ENCODE peak calls at places on chromosomes 16 and 17, in five cellular contexts. One of them, this sample, is unnamed.

GRCh38 chr16:593406-593805 is 3.5 kb downstream of the RAB40C start:
- DNase-seq in IMR-90: no peak
- DNase-seq in GM10248: no peak
- DNase-seq in tibial artery: no peak
- DNase-seq in OCI-LY7: no peak
- DNase-seq in this sample: no peak

GRCh38 chr16:22007509-22008214 is at the start of gene MOSMO:
- DNase-seq in IMR-90: peak
- DNase-seq in GM10248: peak
- DNase-seq in tibial artery: peak
- DNase-seq in OCI-LY7: peak
- DNase-seq in this sample: no peak

GRCh38 chr16:47734987-47735594 is 274.0 kb downstream of the PHKB start:
- DNase-seq in IMR-90: no peak
- DNase-seq in GM10248: no peak
- DNase-seq in tibial artery: no peak
- DNase-seq in OCI-LY7: no peak
- DNase-seq in this sample: no peak

GRCh38 chr17:42438600-42439567 is 15.8 kb upstream of the CAVIN1 start:
- DNase-seq in IMR-90: no peak
- DNase-seq in GM10248: no peak
- DNase-seq in tibial artery: no peak
- DNase-seq in OCI-LY7: peak
- DNase-seq in this sample: no peak

GRCh38 chr16:28491970-28492474 is at the start of gene CLN3:
- DNase-seq in IMR-90: peak
- DNase-seq in GM10248: peak
- DNase-seq in tibial artery: peak
- DNase-seq in OCI-LY7: peak
- DNase-seq in this sample: peak

GRCh38 chr17:18322522-18322921 is 7.4 kb downstream of the SMCR8 start:
- DNase-seq in IMR-90: no peak
- DNase-seq in GM10248: no peak
- DNase-seq in tibial artery: no peak
- DNase-seq in OCI-LY7: no peak
- DNase-seq in this sample: no peak

GRCh38 chr17:6853764-6854442 is 22.4 kb upstream of the TEKT1 start:
- DNase-seq in IMR-90: no peak
- DNase-seq in GM10248: peak
- DNase-seq in tibial artery: no peak
- DNase-seq in OCI-LY7: peak
- DNase-seq in this sample: no peak

GRCh38 chr17:700504-701094 is 14.0 kb downstream of the VPS53 start:
- DNase-seq in IMR-90: peak
- DNase-seq in GM10248: peak
- DNase-seq in tibial artery: no peak
- DNase-seq in OCI-LY7: peak
- DNase-seq in this sample: no peak

GRCh38 chr17:1438593-1439083 is 17.4 kb downstream of the CRK start:
- DNase-seq in IMR-90: peak
- DNase-seq in GM10248: no peak
- DNase-seq in tibial artery: no peak
- DNase-seq in OCI-LY7: no peak
- DNase-seq in this sample: no peak

GRCh38 chr16:2156025-2156848 is 655 bp downstream of the TRAF7 start:
- DNase-seq in IMR-90: peak
- DNase-seq in GM10248: no peak
- DNase-seq in tibial artery: no peak
- DNase-seq in OCI-LY7: peak
- DNase-seq in this sample: no peak

GRCh38 chr17:42387663-42388380 is 420 bp downstream of the STAT3 start:
- DNase-seq in IMR-90: no peak
- DNase-seq in GM10248: no peak
- DNase-seq in tibial artery: peak
- DNase-seq in OCI-LY7: peak
- DNase-seq in this sample: no peak

GRCh38 chr17:62778990-62779681 is 29.0 kb downstream of the MARCHF10 start:
- DNase-seq in IMR-90: peak
- DNase-seq in GM10248: no peak
- DNase-seq in tibial artery: no peak
- DNase-seq in OCI-LY7: no peak
- DNase-seq in this sample: peak

GRCh38 chr17:42361781-42362186 is 26.5 kb downstream of the STAT3 start:
- DNase-seq in IMR-90: no peak
- DNase-seq in GM10248: no peak
- DNase-seq in tibial artery: no peak
- DNase-seq in OCI-LY7: no peak
- DNase-seq in this sample: no peak

GRCh38 chr16:74944466-74944865 is 40.5 kb downstream of the WDR59 start:
- DNase-seq in IMR-90: no peak
- DNase-seq in GM10248: no peak
- DNase-seq in tibial artery: peak
- DNase-seq in OCI-LY7: no peak
- DNase-seq in this sample: no peak

GRCh38 chr16:81697886-81698635 is 81.0 kb upstream of the PLCG2 start:
- DNase-seq in IMR-90: no peak
- DNase-seq in GM10248: no peak
- DNase-seq in tibial artery: no peak
- DNase-seq in OCI-LY7: no peak
- DNase-seq in this sample: no peak

GRCh38 chr16:80463776-80464175 is 77.0 kb upstream of the DYNLRB2 start:
- DNase-seq in IMR-90: no peak
- DNase-seq in GM10248: no peak
- DNase-seq in tibial artery: no peak
- DNase-seq in OCI-LY7: no peak
- DNase-seq in this sample: no peak

GRCh38 chr16:11079657-11080187 is 135.4 kb downstream of the CLEC16A start:
- DNase-seq in IMR-90: peak
- DNase-seq in GM10248: peak
- DNase-seq in tibial artery: peak
- DNase-seq in OCI-LY7: no peak
- DNase-seq in this sample: no peak

GRCh38 chr16:88651276-88651988 is 579 bp upstream of the CYBA start:
- DNase-seq in IMR-90: no peak
- DNase-seq in GM10248: peak
- DNase-seq in tibial artery: peak
- DNase-seq in OCI-LY7: peak
- DNase-seq in this sample: peak

GRCh38 chr16:8851761-8852403 is 16.9 kb downstream of the CARHSP1 start:
- DNase-seq in IMR-90: no peak
- DNase-seq in GM10248: no peak
- DNase-seq in tibial artery: peak
- DNase-seq in OCI-LY7: no peak
- DNase-seq in this sample: no peak

GRCh38 chr17:42233148-42233547 is 38.9 kb upstream of the GHDC start:
- DNase-seq in IMR-90: peak
- DNase-seq in GM10248: no peak
- DNase-seq in tibial artery: no peak
- DNase-seq in OCI-LY7: no peak
- DNase-seq in this sample: no peak

GRCh38 chr16:54812229-54812628 is 118.4 kb upstream of the IRX5 start:
- DNase-seq in IMR-90: no peak
- DNase-seq in GM10248: no peak
- DNase-seq in tibial artery: no peak
- DNase-seq in OCI-LY7: no peak
- DNase-seq in this sample: no peak

GRCh38 chr16:200388-200787 is 20.1 kb downstream of the HBQ1 start:
- DNase-seq in IMR-90: peak
- DNase-seq in GM10248: no peak
- DNase-seq in tibial artery: no peak
- DNase-seq in OCI-LY7: no peak
- DNase-seq in this sample: no peak

GRCh38 chr17:27882162-27882840 is 10.9 kb downstream of the LYRM9 start:
- DNase-seq in IMR-90: no peak
- DNase-seq in GM10248: no peak
- DNase-seq in tibial artery: no peak
- DNase-seq in OCI-LY7: no peak
- DNase-seq in this sample: no peak

GRCh38 chr17:71922439-71922838 is 198.4 kb upstream of the SOX9 start:
- DNase-seq in IMR-90: peak
- DNase-seq in GM10248: no peak
- DNase-seq in tibial artery: no peak
- DNase-seq in OCI-LY7: no peak
- DNase-seq in this sample: peak

GRCh38 chr16:67336646-67337045 is 10.0 kb downstream of the LRRC36 start:
- DNase-seq in IMR-90: no peak
- DNase-seq in GM10248: no peak
- DNase-seq in tibial artery: no peak
- DNase-seq in OCI-LY7: no peak
- DNase-seq in this sample: no peak

GRCh38 chr16:67342616-67343015 is 16.0 kb downstream of the LRRC36 start:
- DNase-seq in IMR-90: no peak
- DNase-seq in GM10248: no peak
- DNase-seq in tibial artery: no peak
- DNase-seq in OCI-LY7: no peak
- DNase-seq in this sample: no peak

GRCh38 chr16:67336111-67336510 is 9.5 kb downstream of the LRRC36 start:
- DNase-seq in IMR-90: no peak
- DNase-seq in GM10248: no peak
- DNase-seq in tibial artery: no peak
- DNase-seq in OCI-LY7: no peak
- DNase-seq in this sample: no peak

GRCh38 chr16:67341250-67341649 is 14.6 kb downstream of the LRRC36 start:
- DNase-seq in IMR-90: no peak
- DNase-seq in GM10248: no peak
- DNase-seq in tibial artery: no peak
- DNase-seq in OCI-LY7: no peak
- DNase-seq in this sample: no peak

GRCh38 chr16:67339453-67339852 is 12.8 kb downstream of the LRRC36 start:
- DNase-seq in IMR-90: peak
- DNase-seq in GM10248: no peak
- DNase-seq in tibial artery: no peak
- DNase-seq in OCI-LY7: peak
- DNase-seq in this sample: no peak
- TF ChIP-seq CTCF in IMR-90: peak
- TF ChIP-seq CTCF in GM10248: peak
- TF ChIP-seq CTCF in tibial artery: no peak
- TF ChIP-seq CTCF in OCI-LY7: peak
- TF ChIP-seq CTCF in this sample: no peak

GRCh38 chr17:66233023-66233753 is 4.0 kb upstream of the APOH start:
- DNase-seq in IMR-90: no peak
- DNase-seq in GM10248: no peak
- DNase-seq in tibial artery: no peak
- DNase-seq in OCI-LY7: no peak
- DNase-seq in this sample: no peak
- TF ChIP-seq CTCF in IMR-90: no peak
- TF ChIP-seq CTCF in GM10248: no peak
- TF ChIP-seq CTCF in tibial artery: no peak
- TF ChIP-seq CTCF in OCI-LY7: no peak
- TF ChIP-seq CTCF in this sample: no peak

DNA sequence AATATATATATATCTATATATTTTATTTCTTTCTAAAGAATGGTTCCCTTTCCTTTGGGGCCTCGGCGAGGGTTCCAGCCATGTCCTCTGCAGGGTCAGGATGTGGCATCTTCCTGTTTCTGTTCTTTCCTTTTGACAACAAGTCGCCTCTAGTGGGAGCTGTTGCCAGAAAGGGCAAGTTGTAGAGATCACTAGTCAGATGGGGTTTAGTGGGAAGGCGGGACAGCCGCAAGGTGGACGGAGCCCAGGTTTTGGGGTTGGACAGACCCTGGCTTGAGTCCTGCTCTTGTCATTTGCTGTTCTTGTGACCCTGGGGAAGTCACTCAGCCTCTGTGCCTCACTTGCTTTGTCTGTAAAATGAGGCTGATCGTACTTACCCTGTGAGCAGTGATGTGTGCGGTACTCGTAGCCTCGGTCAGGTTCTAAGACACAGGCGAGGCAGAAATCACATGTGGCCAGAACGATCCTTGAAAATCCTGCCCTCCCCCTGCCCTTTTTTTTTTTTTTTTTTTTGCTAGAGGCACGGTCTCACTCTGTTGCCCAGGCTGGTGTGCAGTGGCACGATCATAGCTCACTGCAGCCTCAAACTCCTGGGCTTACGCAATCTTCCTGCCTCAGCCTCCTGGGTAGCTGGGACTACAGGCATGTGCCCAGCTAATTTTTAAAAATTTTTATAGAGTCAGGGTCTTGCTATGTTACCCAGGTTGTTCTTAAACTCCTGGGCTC is 80.1 kb downstream of the ABCC6 start:
- DNase-seq in IMR-90: no peak
- DNase-seq in GM10248: no peak
- DNase-seq in tibial artery: no peak
- DNase-seq in OCI-LY7: peak
- DNase-seq in this sample: no peak
- TF ChIP-seq CTCF in IMR-90: peak
- TF ChIP-seq CTCF in GM10248: peak
- TF ChIP-seq CTCF in tibial artery: no peak
- TF ChIP-seq CTCF in OCI-LY7: peak
- TF ChIP-seq CTCF in this sample: no peak

GRCh38 chr17:33924105-33924504 is 331.0 kb upstream of the CCL2 start:
- DNase-seq in IMR-90: no peak
- DNase-seq in GM10248: no peak
- DNase-seq in tibial artery: no peak
- DNase-seq in OCI-LY7: no peak
- DNase-seq in this sample: no peak

GRCh38 chr17:33925650-33926049 is 329.4 kb upstream of the CCL2 start:
- DNase-seq in IMR-90: no peak
- DNase-seq in GM10248: no peak
- DNase-seq in tibial artery: no peak
- DNase-seq in OCI-LY7: no peak
- DNase-seq in this sample: no peak

GRCh38 chr17:33922971-33923370 is 332.1 kb upstream of the CCL2 start:
- DNase-seq in IMR-90: no peak
- DNase-seq in GM10248: no peak
- DNase-seq in tibial artery: no peak
- DNase-seq in OCI-LY7: no peak
- DNase-seq in this sample: no peak

GRCh38 chr17:33929181-33929724 is 325.8 kb upstream of the CCL2 start:
- DNase-seq in IMR-90: no peak
- DNase-seq in GM10248: no peak
- DNase-seq in tibial artery: no peak
- DNase-seq in OCI-LY7: no peak
- DNase-seq in this sample: no peak

GRCh38 chr17:33927732-33928133 is 327.4 kb upstream of the CCL2 start:
- DNase-seq in IMR-90: peak
- DNase-seq in GM10248: peak
- DNase-seq in tibial artery: no peak
- DNase-seq in OCI-LY7: no peak
- DNase-seq in this sample: no peak
- TF ChIP-seq CTCF in IMR-90: no peak
- TF ChIP-seq CTCF in GM10248: peak
- TF ChIP-seq CTCF in tibial artery: no peak
- TF ChIP-seq CTCF in OCI-LY7: peak
- TF ChIP-seq CTCF in this sample: no peak

DNA sequence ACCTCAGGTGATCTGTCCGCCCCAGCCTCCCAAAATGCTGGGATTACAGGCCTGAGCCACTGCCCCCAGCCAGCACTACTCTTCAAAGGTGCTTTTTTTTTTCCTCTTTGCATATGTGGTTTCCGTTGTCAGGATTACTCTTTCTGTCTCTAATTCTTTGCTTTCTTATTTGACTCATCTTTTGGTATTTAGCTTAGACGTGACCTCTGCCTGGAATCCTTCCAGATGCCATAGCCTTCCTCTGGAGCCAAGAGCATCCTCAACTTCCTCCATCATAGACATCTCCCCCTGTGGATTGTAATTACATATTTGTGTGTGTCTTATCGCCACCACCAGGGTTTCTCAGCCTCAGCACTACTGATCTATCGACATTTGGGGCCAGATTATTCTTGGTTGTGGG is 84.4 kb upstream of the XYLT1 start:
- DNase-seq in IMR-90: peak
- DNase-seq in GM10248: no peak
- DNase-seq in tibial artery: no peak
- DNase-seq in OCI-LY7: no peak
- DNase-seq in this sample: no peak
- TF ChIP-seq CTCF in IMR-90: no peak
- TF ChIP-seq CTCF in GM10248: no peak
- TF ChIP-seq CTCF in tibial artery: no peak
- TF ChIP-seq CTCF in OCI-LY7: no peak
- TF ChIP-seq CTCF in this sample: no peak

This sample was measured in Panc1.